ENCODE peak calls at places on chromosome 19, in ten cellular contexts. Y is tibial artery; U is cardiac muscle cell; B is psoas muscle; L is gastrocnemius medialis; W is CD4-positive, CD25-positive, alpha-beta regulatory T cell; R is body of pancreas; D is tibial nerve; G is CD8-positive, alpha-beta memory T cell; Z is uterus. J is an unnamed sample. For H3K4me1, the result is how much of the 10 kb centered on the place peaks cover.

GRCh38 chr19:19628499-19629134 is 597 bp upstream of the LPAR2 start:
- DNase-seq in G (peak), Y (no peak), R (peak), U (peak), Z (no peak), L (no peak), W (peak), D (no peak), B (no peak), J (peak)

GRCh38 chr19:10292789-10293636 is 3.3 kb downstream of the ICAM5 start:
- DNase-seq in B (peak), Z (no peak), L (no peak), W (no peak), G (no peak), R (no peak), U (no peak), Y (no peak), D (no peak), J (no peak)

GRCh38 chr19:44808463-44809371 is at the start of gene BCAM:
- DNase-seq in D (peak), Y (peak), L (peak), R (peak), U (peak), G (no peak), W (no peak), B (peak), Z (peak), J (no peak)

GRCh38 chr19:31023038-31023437 is 326.2 kb downstream of the TSHZ3 start:
- DNase-seq in U (no peak), Z (peak), Y (no peak), G (no peak), W (no peak), D (no peak), L (no peak), R (no peak), B (no peak), J (no peak)

GRCh38 chr19:7265963-7266362 is 28.3 kb downstream of the INSR start:
- DNase-seq in L (peak), W (no peak), D (no peak), B (peak), G (no peak), R (peak), U (no peak), Z (no peak), Y (peak), J (no peak)

GRCh38 chr19:31377736-31378135 is 28.5 kb upstream of the TSHZ3 start:
- DNase-seq in G (no peak), L (no peak), Z (no peak), B (no peak), U (no peak), R (no peak), D (no peak), Y (no peak), W (no peak), J (no peak)

GRCh38 chr19:40594251-40594650 is 6.9 kb upstream of the LTBP4 start:
- DNase-seq in D (no peak), G (no peak), L (no peak), Y (no peak), Z (no peak), W (no peak), B (no peak), R (no peak), U (no peak), J (no peak)

GRCh38 chr19:29483944-29484581 is 41.7 kb upstream of the VSTM2B start:
- DNase-seq in W (no peak), D (no peak), L (no peak), B (no peak), G (no peak), Z (no peak), U (no peak), Y (no peak), R (no peak), J (no peak)

GRCh38 chr19:13959962-13960862 is 7.9 kb downstream of the DCAF15 start:
- DNase-seq in Z (no peak), B (peak), R (no peak), U (no peak), G (no peak), Y (no peak), L (no peak), D (no peak), W (no peak), J (no peak)

GRCh38 chr19:46180701-46181385 is 32.8 kb downstream of the IGFL2 start:
- DNase-seq in B (no peak), Z (no peak), W (no peak), U (no peak), G (no peak), L (no peak), Y (no peak), D (no peak), R (no peak), J (no peak)

GRCh38 chr19:54369082-54369691 is 4.5 kb upstream of the LAIR1 start:
- DNase-seq in U (no peak), Y (no peak), D (no peak), B (no peak), G (no peak), Z (no peak), R (no peak), L (no peak), W (no peak), J (no peak)

GRCh38 chr19:6705931-6706632 is 14.4 kb downstream of the C3 start:
- DNase-seq in U (no peak), W (no peak), D (no peak), Z (no peak), R (no peak), G (no peak), Y (no peak), B (no peak), L (no peak), J (no peak)

GRCh38 chr19:7869910-7870511 is 4.2 kb downstream of the PRR36 start:
- DNase-seq in Y (no peak), R (peak), W (no peak), U (peak), B (peak), G (peak), Z (peak), D (no peak), L (no peak), J (peak)

GRCh38 chr19:23957660-23958281 is 43.1 kb downstream of the ZNF726 start:
- DNase-seq in U (no peak), B (no peak), Z (no peak), R (no peak), D (no peak), W (no peak), L (no peak), G (no peak), Y (no peak), J (no peak)

GRCh38 chr19:14507704-14508246 is 10.4 kb downstream of the DNAJB1 start:
- DNase-seq in D (no peak), Y (no peak), R (no peak), L (no peak), G (no peak), B (no peak), U (peak), Z (no peak), W (no peak), J (no peak)

GRCh38 chr19:3849092-3849491 is 19.7 kb downstream of the ZFR2 start:
- DNase-seq in R (no peak), W (peak), Z (no peak), Y (no peak), D (no peak), B (no peak), L (no peak), U (peak), G (peak), J (no peak)

GRCh38 chr19:38838208-38838985 is 6.8 kb upstream of the ECH1 start:
- DNase-seq in Z (no peak), D (no peak), R (no peak), L (no peak), U (no peak), Y (no peak), G (no peak), W (no peak), B (peak), J (peak)

GRCh38 chr19:45779231-45780145 is 2.8 kb downstream of the DMPK start:
- DNase-seq in W (peak), Y (peak), L (no peak), U (peak), R (peak), D (peak), Z (peak), B (peak), G (peak), J (peak)

GRCh38 chr19:2629491-2630351 is 72.8 kb downstream of the GNG7 start:
- DNase-seq in L (no peak), Y (no peak), W (peak), Z (no peak), G (peak), R (no peak), B (peak), U (no peak), D (peak), J (no peak)

GRCh38 chr19:31127132-31127967 is 221.9 kb downstream of the TSHZ3 start:
- DNase-seq in Z (peak), R (no peak), B (no peak), D (no peak), Y (no peak), L (no peak), G (no peak), U (no peak), W (no peak), J (no peak)

GRCh38 chr19:10826236-10826635 is 9.8 kb downstream of the TMED1 start:
- DNase-seq in G (no peak), B (peak), R (no peak), D (no peak), W (no peak), Y (no peak), Z (no peak), L (no peak), U (no peak), J (no peak)

GRCh38 chr19:18741566-18742121 is 49.5 kb downstream of the COMP start:
- DNase-seq in B (peak), R (peak), Z (no peak), W (no peak), G (no peak), D (no peak), L (no peak), U (no peak), Y (no peak), J (no peak)

GRCh38 chr19:49749055-49749716 is 13.9 kb downstream of the TSKS start:
- DNase-seq in L (no peak), D (no peak), Z (no peak), U (no peak), R (no peak), W (no peak), Y (no peak), G (no peak), B (no peak), J (no peak)

GRCh38 chr19:55113570-55114039 is 3.8 kb downstream of the PPP1R12C start:
- DNase-seq in R (peak), U (peak), Y (peak), Z (peak), W (no peak), L (peak), D (peak), B (peak), G (no peak), J (no peak)

GRCh38 chr19:30376272-30376671 is 4.1 kb downstream of the ZNF536 start:
- DNase-seq in Y (peak), B (no peak), W (no peak), L (no peak), G (no peak), R (no peak), D (no peak), U (no peak), Z (no peak), J (no peak)

GRCh38 chr19:42140125-42140754 is 8.0 kb upstream of the POU2F2 start:
- DNase-seq in Y (peak), B (peak), R (peak), G (no peak), L (no peak), U (peak), D (peak), Z (no peak), W (no peak), J (no peak)

GRCh38 chr19:38670921-38671398 is 23.5 kb downstream of the ACTN4 start:
- DNase-seq in D (no peak), B (no peak), G (no peak), L (no peak), Y (no peak), R (no peak), U (peak), W (no peak), Z (no peak), J (no peak)

GRCh38 chr19:41563847-41564514 is 12.0 kb upstream of the CEACAM21 start:
- DNase-seq in G (peak), R (no peak), B (no peak), Y (no peak), D (no peak), U (no peak), Z (no peak), W (peak), L (no peak), J (peak)

GRCh38 chr19:23527797-23528196 is 132.5 kb upstream of the ZNF91 start:
- DNase-seq in W (no peak), R (no peak), G (no peak), U (no peak), Z (no peak), D (no peak), L (no peak), Y (no peak), B (no peak), J (no peak)

GRCh38 chr19:3188627-3189596 is 3.2 kb downstream of the NCLN start:
- DNase-seq in L (no peak), Y (no peak), W (no peak), B (no peak), D (no peak), Z (no peak), R (no peak), G (no peak), U (no peak), J (no peak)

GRCh38 chr19:38650911-38651584 is 3.6 kb downstream of the ACTN4 start:
- DNase-seq in G (no peak), W (no peak), D (peak), Z (peak), B (no peak), Y (peak), L (peak), U (no peak), R (no peak), J (no peak)

GRCh38 chr19:8373867-8374813 is 10.2 kb downstream of the ANGPTL4 start:
- DNase-seq in U (no peak), D (peak), G (no peak), L (peak), Z (no peak), B (peak), R (peak), Y (peak), W (no peak), J (no peak)

GRCh38 chr19:38362076-38362945 is 12.1 kb upstream of the PSMD8 start:
- DNase-seq in R (peak), Z (peak), U (peak), L (no peak), D (peak), Y (peak), W (peak), G (peak), B (peak), J (peak)

GRCh38 chr19:23699521-23699860 is 12.5 kb upstream of the ZNF675 start:
- DNase-seq in Z (no peak), W (no peak), D (no peak), U (no peak), G (no peak), Y (no peak), B (no peak), R (no peak), L (no peak), J (no peak)

GRCh38 chr19:35120898-35121297 is 5.3 kb downstream of the FXYD3 start:
- DNase-seq in Y (no peak), D (no peak), G (no peak), U (no peak), B (peak), R (no peak), W (no peak), L (no peak), Z (no peak), J (no peak)
- H3K4me1 ChIP-seq in Y (under half), D (under half), G (under half), U (under half), B (under half), R (under half), W (under half), L (under half), Z (under half), J (under half)

GRCh38 chr19:57241181-57241580 is 749 bp downstream of the ZNF805 start:
- DNase-seq in G (no peak), Z (no peak), U (peak), B (no peak), L (no peak), W (no peak), R (no peak), Y (no peak), D (no peak), J (no peak)

GRCh38 chr19:57242821-57243220 is 2.4 kb downstream of the ZNF805 start:
- DNase-seq in B (no peak), Z (no peak), G (no peak), L (no peak), R (no peak), D (no peak), W (no peak), U (no peak), Y (no peak), J (no peak)

GRCh38 chr19:57240311-57241090 is at the start of gene ZNF805:
- DNase-seq in G (peak), U (peak), Y (peak), L (peak), R (peak), D (peak), B (peak), W (peak), Z (peak), J (peak)

GRCh38 chr19:57244513-57244912 is 4.1 kb downstream of the ZNF805 start:
- DNase-seq in L (no peak), U (no peak), G (no peak), B (no peak), D (no peak), W (no peak), R (no peak), Z (no peak), Y (no peak), J (no peak)

DNA sequence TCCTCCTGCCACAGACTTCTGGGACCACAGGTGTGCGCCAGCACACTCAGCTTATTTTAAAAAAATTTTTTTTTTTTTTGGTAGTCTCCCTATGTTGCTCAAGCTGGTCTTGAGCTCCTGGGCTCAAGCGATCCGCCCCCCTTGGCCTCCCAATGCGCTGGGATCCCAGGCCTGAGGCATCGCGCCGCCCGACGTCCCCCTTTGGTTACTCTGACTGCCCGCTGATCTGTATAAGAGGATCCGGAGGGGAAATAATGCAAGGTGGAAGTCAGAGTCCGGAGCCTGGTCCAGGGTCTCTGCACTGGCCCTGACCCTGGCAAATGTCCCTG is 486 bp upstream of the ZNF805 start:
- DNase-seq in R (no peak), L (no peak), Y (peak), D (no peak), U (no peak), B (no peak), G (no peak), Z (no peak), W (no peak), J (no peak)
- H3K27ac ChIP-seq in R (peak), L (peak), Y (peak), D (peak), U (peak), B (peak), G (peak), Z (peak), W (peak), J (peak)

GRCh38 chr19:43534305-43534612 is 1.3 kb downstream of the ZNF575 start:
- DNase-seq in B (no peak), Z (no peak), W (no peak), G (no peak), U (no peak), Y (no peak), D (no peak), L (no peak), R (no peak), J (no peak)
- H3K4me3 ChIP-seq in B (peak), Z (peak), W (no peak), G (peak), U (no peak), Y (peak), D (peak), L (peak), R (no peak), J (no peak)

GRCh38 chr19:16660763-16661479 is at the start of gene TMEM38A:
- DNase-seq in Y (peak), R (peak), B (peak), G (peak), Z (peak), D (no peak), W (peak), L (peak), U (peak), J (peak)
- H3K4me1 ChIP-seq in Y (under half), R (under half), B (under half), G (under half), Z (under half), D (under half), W (under half), L (under half), U (under half), J (under half)

GRCh38 chr19:4969772-4970531 is 1.0 kb downstream of the KDM4B start:
- DNase-seq in U (peak), W (peak), G (no peak), D (no peak), B (no peak), L (no peak), Y (no peak), Z (no peak), R (no peak), J (no peak)

GRCh38 chr19:4972509-4973230 is 3.8 kb downstream of the KDM4B start:
- DNase-seq in G (no peak), D (no peak), Z (no peak), B (peak), U (no peak), Y (no peak), W (no peak), R (no peak), L (no peak), J (no peak)

GRCh38 chr19:4971816-4972495 is 3.0 kb downstream of the KDM4B start:
- DNase-seq in W (no peak), B (no peak), Y (no peak), D (no peak), R (no peak), L (no peak), G (no peak), Z (no peak), U (no peak), J (no peak)

GRCh38 chr19:4970558-4971423 is 1.9 kb downstream of the KDM4B start:
- DNase-seq in W (peak), G (no peak), Z (no peak), R (peak), Y (no peak), D (no peak), B (peak), L (peak), U (peak), J (no peak)

DNA sequence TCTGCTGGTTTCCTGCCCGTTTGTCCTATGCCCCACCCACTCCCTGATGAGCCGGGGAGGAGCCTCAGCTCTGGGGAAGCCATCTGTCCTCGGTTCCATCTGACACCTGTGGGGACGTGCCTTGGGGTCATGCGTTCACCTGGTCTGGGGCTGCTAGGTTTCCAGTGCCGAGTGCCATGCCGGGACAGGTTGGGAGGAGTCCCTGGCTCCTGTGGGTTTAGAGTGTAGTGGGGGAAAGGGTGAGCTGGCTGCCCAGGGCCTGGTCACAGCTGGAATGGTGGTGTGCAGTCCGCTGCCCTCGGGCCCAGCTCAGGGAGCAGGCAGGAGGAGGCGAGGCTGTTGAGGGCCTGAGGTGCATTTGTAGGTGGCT is 2.5 kb downstream of the KDM4B start:
- DNase-seq in L (peak), D (no peak), R (no peak), U (no peak), Z (no peak), G (no peak), Y (peak), B (no peak), W (peak), J (no peak)
- H3K27ac ChIP-seq in L (peak), D (peak), R (peak), U (peak), Z (peak), G (peak), Y (peak), B (peak), W (no peak), J (no peak)

GRCh38 chr19:5686326-5686646 is 3.8 kb upstream of the RPL36 start:
- DNase-seq in W (no peak), B (no peak), R (no peak), L (no peak), U (no peak), Z (no peak), G (no peak), D (no peak), Y (no peak), J (no peak)
- H3K4me3 ChIP-seq in W (no peak), B (peak), R (peak), L (peak), U (peak), Z (peak), G (peak), D (peak), Y (peak), J (peak)

DNA sequence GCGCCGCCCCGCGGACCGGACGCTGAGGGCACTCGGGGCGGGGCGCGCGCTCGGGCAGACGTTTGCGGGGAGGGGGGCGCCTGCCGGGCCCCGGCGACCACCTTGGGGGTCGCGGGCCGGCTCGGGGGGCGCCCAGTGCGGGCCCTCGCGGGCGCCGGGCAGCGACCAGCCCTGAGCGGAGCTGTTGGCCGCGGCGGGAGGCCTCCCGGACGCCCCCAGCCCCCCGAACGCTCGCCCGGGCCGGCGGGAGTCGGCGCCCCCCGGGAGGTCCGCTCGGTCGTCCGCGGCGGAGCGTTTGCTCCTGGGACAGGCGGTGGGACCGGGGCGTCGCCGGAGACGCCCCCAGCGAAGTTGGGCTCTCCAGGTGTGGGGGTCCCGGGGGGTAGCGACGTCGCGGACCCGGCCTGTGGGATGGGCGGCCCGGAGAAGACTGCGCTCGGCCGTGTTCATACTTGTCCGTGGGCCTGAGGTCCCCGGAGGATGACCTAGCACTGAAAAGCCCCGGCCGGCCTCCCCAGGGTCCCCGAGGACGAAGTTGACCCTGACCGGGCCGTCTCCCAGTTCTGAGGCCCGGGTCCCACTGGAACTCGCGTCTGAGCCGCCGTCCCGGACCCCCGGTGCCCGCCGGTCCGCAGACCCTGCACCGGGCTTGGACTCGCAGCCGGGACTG is 620 bp downstream of the STK11 start:
- DNase-seq in U (peak), G (no peak), W (no peak), D (no peak), Z (no peak), L (no peak), R (no peak), B (peak), Y (no peak), J (no peak)
- H3K4me1 ChIP-seq in U (under half), G (under half), W (half or more), D (under half), Z (under half), L (under half), R (half or more), B (under half), Y (under half), J (under half)